ENCODE peak calls at places on chromosome 22, in seven cellular contexts. F, J, P, D, H, O and T are unnamed samples.

GRCh38 chr22:44929348-44930015 is 80.3 kb downstream of the PHF21B start:
- DNase-seq in F (no peak), J (no peak), P (no peak), D (no peak), H (no peak), O (no peak), T (no peak)

GRCh38 chr22:22786301-22787115 is 101.1 kb upstream of the IGLL5 start:
- DNase-seq in F (no peak), J (no peak), P (peak), D (no peak), H (no peak), O (no peak), T (no peak)

GRCh38 chr22:24737582-24737981 is 36.9 kb downstream of the PIWIL3 start:
- DNase-seq in F (no peak), J (no peak), P (no peak), D (no peak), H (no peak), O (no peak), T (no peak)

GRCh38 chr22:45240137-45240809 is 421 bp downstream of the KIAA0930 start:
- DNase-seq in F (peak), J (no peak), P (no peak), D (no peak), H (no peak), O (peak), T (no peak)

GRCh38 chr22:35630387-35630793 is 13.3 kb upstream of the MB start:
- DNase-seq in F (no peak), J (peak), P (no peak), D (no peak), H (no peak), O (peak), T (no peak)

GRCh38 chr22:45551310-45552016 is 48.8 kb downstream of the FBLN1 start:
- DNase-seq in F (no peak), J (no peak), P (no peak), D (no peak), H (peak), O (peak), T (no peak)

GRCh38 chr22:37303821-37304274 is 21.5 kb downstream of the CYTH4 start:
- DNase-seq in F (no peak), J (peak), P (peak), D (no peak), H (no peak), O (no peak), T (no peak)

GRCh38 chr22:23405366-23405851 is 174.7 kb downstream of the IGLL1 start:
- DNase-seq in F (no peak), J (no peak), P (no peak), D (peak), H (no peak), O (no peak), T (no peak)

GRCh38 chr22:37284807-37285355 is 2.6 kb downstream of the CYTH4 start:
- DNase-seq in F (no peak), J (no peak), P (no peak), D (no peak), H (peak), O (no peak), T (peak)

GRCh38 chr22:35424761-35425160 is 24.8 kb downstream of the MCM5 start:
- DNase-seq in F (no peak), J (no peak), P (no peak), D (no peak), H (no peak), O (peak), T (no peak)

DNA sequence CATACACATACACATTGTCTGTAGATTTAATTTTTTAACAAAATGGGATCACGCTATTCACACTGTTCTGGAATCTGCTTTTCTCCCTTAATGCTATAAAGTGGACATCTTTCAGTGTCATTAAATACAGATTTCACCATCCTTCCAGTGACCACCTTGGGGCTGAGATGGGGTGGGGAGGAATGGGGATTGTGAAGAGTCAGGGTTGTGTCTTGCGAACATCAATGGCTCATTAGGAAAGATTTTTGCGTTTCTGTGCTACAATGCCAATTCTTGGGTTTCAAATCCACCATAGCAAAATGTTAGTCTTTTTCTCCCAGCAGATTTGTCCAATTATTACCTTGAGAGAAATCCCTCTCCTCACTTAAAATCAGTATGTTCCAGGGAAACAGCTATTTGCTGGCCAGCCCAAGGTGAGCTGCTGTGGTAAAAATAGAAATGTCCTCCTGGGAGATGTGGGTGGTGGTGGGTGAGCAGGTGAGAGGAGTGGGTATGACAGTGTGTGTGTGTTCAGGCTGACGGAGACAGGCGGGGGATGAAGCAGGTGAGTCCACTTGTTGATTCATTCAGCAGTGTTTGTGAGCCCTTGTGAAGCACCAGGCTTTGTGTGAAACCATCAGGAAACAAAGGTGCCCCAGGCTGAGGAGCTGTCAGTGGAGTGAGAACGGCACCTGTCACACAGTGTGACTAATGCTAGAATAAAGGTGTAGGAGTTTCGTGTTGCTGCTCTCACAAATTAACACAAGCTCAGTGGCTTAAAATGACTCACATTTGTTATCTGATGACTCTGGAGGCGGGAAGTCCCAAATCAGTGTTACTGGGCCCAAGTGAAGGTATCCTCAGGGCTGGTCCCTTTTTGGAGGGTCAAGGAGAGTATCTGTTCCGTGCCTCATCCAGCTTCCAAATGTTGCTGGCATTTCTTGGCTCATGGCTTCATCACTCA is 1.7 kb upstream of the CBX6 start:
- DNase-seq in F (no peak), J (no peak), P (no peak), D (no peak), H (no peak), O (no peak), T (peak)
- TF ChIP-seq EP300 in F (no peak), J (no peak), P (no peak), D (no peak), H (no peak), O (no peak), T (no peak)

GRCh38 chr22:19419086-19419463 is 12.5 kb downstream of the HIRA start:
- DNase-seq in F (no peak), J (no peak), P (no peak), D (no peak), H (no peak), O (no peak), T (no peak)
- TF ChIP-seq EP300 in F (no peak), J (no peak), P (no peak), D (no peak), H (no peak), O (no peak), T (no peak)

GRCh38 chr22:27631641-27632040 is 169.9 kb downstream of the MN1 start:
- DNase-seq in F (no peak), J (no peak), P (no peak), D (no peak), H (no peak), O (no peak), T (no peak)

GRCh38 chr22:27634043-27634442 is 167.5 kb downstream of the MN1 start:
- DNase-seq in F (no peak), J (no peak), P (no peak), D (no peak), H (no peak), O (peak), T (no peak)

GRCh38 chr22:27630754-27631153 is 170.8 kb downstream of the MN1 start:
- DNase-seq in F (no peak), J (no peak), P (no peak), D (no peak), H (no peak), O (no peak), T (no peak)

GRCh38 chr22:27633296-27633871 is 168.2 kb downstream of the MN1 start:
- DNase-seq in F (no peak), J (no peak), P (peak), D (no peak), H (no peak), O (peak), T (no peak)

DNA sequence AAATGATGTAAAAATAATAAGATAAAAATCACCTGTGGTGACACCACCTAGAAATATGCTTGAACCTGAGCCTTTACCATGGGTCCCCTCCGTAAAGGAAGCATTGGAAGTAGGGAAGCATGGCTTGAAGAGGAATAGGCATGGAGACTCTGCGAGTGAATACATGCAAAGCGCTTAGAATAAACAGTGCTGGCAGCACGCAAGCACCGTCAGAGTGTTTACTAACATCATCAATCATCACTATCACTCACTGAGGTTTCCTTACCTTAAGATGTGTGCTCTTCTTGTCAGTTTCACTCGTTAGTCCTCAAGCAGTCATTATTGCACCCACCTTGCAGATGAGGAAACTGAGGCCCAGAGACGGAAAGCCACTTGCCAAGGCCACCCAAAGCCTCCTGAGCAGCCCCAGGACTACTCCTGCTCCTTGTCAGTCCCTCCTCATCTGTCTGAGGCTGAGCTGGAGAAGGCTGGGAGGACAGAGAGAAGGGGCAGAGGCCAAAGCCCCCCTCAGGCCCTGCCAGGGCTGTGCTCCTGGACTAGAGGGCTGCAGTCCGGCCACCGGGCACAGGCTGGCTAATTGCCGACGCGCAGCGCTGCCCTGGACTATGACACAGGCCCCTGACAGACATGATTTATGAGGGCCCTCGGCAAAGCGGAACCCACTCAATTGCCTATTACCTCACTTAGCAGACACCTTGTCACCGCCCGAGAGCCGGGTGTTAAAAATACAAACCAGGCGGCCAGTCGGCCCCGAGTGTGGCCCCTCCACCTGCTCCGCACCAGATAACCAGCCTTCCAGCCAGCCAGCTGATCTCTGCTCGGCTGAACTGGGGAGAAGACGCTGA is 168.9 kb downstream of the MN1 start:
- DNase-seq in F (peak), J (no peak), P (no peak), D (no peak), H (no peak), O (no peak), T (no peak)
- TF ChIP-seq EP300 in F (no peak), J (no peak), P (no peak), D (no peak), H (no peak), O (no peak), T (no peak)

GRCh38 chr22:21736948-21737347 is 1.4 kb upstream of the YPEL1 start:
- DNase-seq in F (no peak), J (no peak), P (no peak), D (no peak), H (no peak), O (no peak), T (no peak)

GRCh38 chr22:21738081-21738480 is 2.5 kb upstream of the YPEL1 start:
- DNase-seq in F (no peak), J (no peak), P (no peak), D (no peak), H (no peak), O (no peak), T (no peak)

GRCh38 chr22:21736084-21736642 is 569 bp upstream of the YPEL1 start:
- DNase-seq in F (no peak), J (no peak), P (no peak), D (no peak), H (no peak), O (no peak), T (no peak)

GRCh38 chr22:21734540-21735197 is 925 bp downstream of the YPEL1 start:
- DNase-seq in F (no peak), J (no peak), P (no peak), D (no peak), H (no peak), O (no peak), T (no peak)

DNA sequence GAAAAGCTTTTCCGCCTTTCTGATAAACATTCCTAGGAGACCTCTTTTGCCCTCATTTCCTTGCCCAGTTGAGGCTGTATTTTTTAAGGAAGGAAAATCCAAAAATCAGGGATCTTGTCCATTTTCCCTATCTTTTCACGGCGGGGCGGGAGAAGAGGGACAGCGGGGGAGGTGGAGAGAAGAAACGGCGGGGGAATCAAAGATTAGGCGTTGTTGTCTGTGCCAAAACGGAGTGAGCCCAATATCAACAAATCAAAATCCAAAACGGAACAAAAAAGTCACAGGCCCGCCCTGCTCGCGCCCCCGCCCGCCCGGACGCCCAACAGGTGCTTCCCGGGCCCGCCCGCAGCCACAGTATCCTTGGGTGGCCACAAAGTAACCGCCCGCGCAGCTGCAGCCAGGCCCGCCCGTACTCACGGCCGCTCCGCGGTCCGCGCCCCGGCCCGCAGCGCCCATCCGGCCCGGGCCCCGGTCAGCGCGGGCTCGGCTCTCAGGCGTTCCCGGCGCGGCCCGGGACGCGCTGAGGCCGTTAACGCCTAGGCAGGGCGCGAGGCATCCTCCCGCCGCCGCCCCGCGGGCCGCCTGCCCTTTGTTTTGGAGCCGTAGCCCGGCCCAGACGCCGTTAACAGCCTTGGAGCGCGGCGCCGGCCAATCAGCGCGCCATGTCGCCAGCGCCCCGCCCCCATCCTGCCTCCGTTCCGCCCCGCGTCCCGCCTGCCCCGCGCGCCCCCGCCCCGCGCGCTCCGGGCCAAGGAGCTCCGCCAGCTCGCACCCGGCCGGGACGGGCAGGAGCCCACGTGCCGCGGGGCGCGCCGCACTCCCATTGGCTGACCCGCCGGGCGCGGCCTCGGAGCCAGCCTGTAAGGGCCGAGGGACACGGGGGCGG is at the start of gene YPEL1:
- DNase-seq in F (peak), J (peak), P (peak), D (peak), H (peak), O (peak), T (peak)
- TF ChIP-seq EP300 in F (no peak), J (no peak), P (no peak), D (no peak), H (peak), O (no peak), T (no peak)

DNA sequence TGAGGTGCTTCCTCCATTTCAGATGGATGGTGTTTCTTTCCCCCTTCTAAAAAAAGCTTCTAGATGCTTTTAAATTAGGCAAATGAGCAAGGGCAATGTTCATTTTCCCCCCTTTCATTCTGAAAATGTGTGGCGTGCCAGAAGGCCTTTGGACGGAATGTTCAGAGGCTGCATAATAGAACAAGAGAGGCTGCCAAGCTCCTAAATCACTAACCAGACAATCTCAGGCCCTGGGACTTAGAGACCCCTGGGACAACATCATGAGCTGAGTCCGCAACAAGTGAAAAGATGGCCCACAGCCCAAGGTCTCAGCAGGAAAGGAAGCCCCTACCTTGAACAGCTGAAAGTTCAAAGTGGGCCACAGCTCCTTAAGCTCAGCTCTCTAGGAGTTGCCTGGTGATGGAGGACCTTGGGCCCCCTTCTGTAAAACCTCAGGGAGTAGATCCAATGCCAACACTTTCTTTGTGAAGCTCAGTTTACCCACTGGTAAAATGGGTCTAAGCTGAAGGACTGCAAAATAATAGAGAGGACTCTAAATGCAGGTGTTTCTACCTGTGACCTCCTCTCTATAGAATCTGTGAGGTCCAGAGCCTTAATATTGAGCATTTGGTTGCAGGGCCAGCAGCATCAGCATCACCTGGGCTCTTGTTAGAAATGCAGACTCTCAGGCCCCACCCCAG is 144.0 kb downstream of the FBXO7 start:
- DNase-seq in F (no peak), J (no peak), P (no peak), D (no peak), H (peak), O (peak), T (no peak)
- TF ChIP-seq EP300 in F (no peak), J (no peak), P (no peak), D (peak), H (peak), O (peak), T (peak)

GRCh38 chr22:39624501-39624821 is 53.9 kb downstream of the CACNA1I start:
- DNase-seq in F (no peak), J (no peak), P (no peak), D (no peak), H (no peak), O (no peak), T (no peak)
- TF ChIP-seq EP300 in F (no peak), J (no peak), P (no peak), D (no peak), H (no peak), O (no peak), T (no peak)

GRCh38 chr22:46649176-46650077 is 29.2 kb downstream of the GRAMD4 start:
- DNase-seq in F (no peak), J (peak), P (no peak), D (no peak), H (no peak), O (no peak), T (peak)
- TF ChIP-seq EP300 in F (no peak), J (no peak), P (no peak), D (no peak), H (peak), O (no peak), T (no peak)